ENCODE peak calls at places on chromosomes 3 and 15, in nine cellular contexts. K is breast epithelium; Z is NCI-H1092; F is stimulated activated CD8-positive, alpha-beta memory T cell treated with anti-CD3 and anti-CD28 coated beads, Interleukin-7, amount 100 ng/mL, for 24 hours; C is stimulated activated CD4-positive, alpha-beta T cell treated with anti-CD3 and anti-CD28 coated beads, Interleukin-12 subunit alpha, Interleukin-12 subunit beta, amount 100 ng/mL, for 4 hours; J is transverse colon; B is HCT116; I is neuronal stem cell; X is activated T-cell treated with anti-CD3 and anti-CD28 coated beads, Interleukin-2, amount 50 U/mL, for 72 hours. O is an unnamed sample.

GRCh38 chr15:64842986-64843561 is 1.4 kb downstream of the PLEKHO2 start:
- DNase-seq in I (no peak), B (no peak), F (no peak), X (peak; percentile 18), Z (no peak), K (no peak), C (no peak), J (peak; percentile 53), O (peak; percentile 70)

GRCh38 chr15:62879770-62880169 is 162.8 kb upstream of the TPM1 start:
- DNase-seq in I (no peak), X (no peak), K (no peak), J (no peak), C (no peak), F (no peak), B (no peak), Z (no peak), O (no peak)

GRCh38 chr3:12879191-12879815 is 37.9 kb upstream of the RPL32 start:
- DNase-seq in J (no peak), I (no peak), Z (no peak), K (no peak), X (no peak), B (no peak), F (no peak), C (no peak), O (no peak)

GRCh38 chr3:111496894-111497559 is 45.0 kb upstream of the CD96 start:
- DNase-seq in X (no peak), I (no peak), C (no peak), Z (no peak), B (no peak), F (no peak), K (no peak), J (no peak), O (no peak)

GRCh38 chr3:155870945-155871745 is 695 bp downstream of the GMPS start:
- DNase-seq in B (no peak), X (peak; percentile 65), F (peak; percentile 10), C (peak; percentile 38), J (peak; percentile 64), Z (no peak), I (peak; percentile 56), K (peak; percentile 61), O (peak; percentile 52)

GRCh38 chr3:81554348-81554747 is 207.1 kb downstream of the GBE1 start:
- DNase-seq in C (no peak), J (no peak), X (no peak), Z (no peak), K (no peak), F (no peak), I (no peak), B (no peak), O (no peak)

GRCh38 chr3:112531358-112531781 is 30.4 kb downstream of the ATG3 start:
- DNase-seq in B (peak; percentile 6), Z (no peak), J (no peak), I (peak; percentile 6), K (no peak), X (no peak), F (no peak), C (no peak), O (no peak)

GRCh38 chr15:40340740-40341400 is at the start of gene CCDC9B:
- DNase-seq in B (peak; percentile 48), X (no peak), I (no peak), Z (peak; percentile 68), J (peak; percentile 96), F (no peak), K (peak; percentile 96), C (no peak), O (peak; percentile 97)

O was measured in ureter.